ENCODE peak calls at places on chromosome 21, in ten cellular contexts. One of them, this sample, is unnamed.

GRCh38 chr21:26007911-26008579 is 162.5 kb downstream of the APP start:
- DNase-seq in mucosa of descending colon: no peak
- DNase-seq in cardiac muscle cell: no peak
- DNase-seq in GM12864: no peak
- DNase-seq in mammary epithelial cell: no peak
- DNase-seq in heart left ventricle: no peak
- DNase-seq in fibroblast of the aortic adventitia: peak; percentile 41
- DNase-seq in fibroblast of lung: peak; percentile 12
- DNase-seq in HepG2: no peak
- DNase-seq in neural crest cell: no peak
- DNase-seq in this sample: no peak

GRCh38 chr21:20721151-20721550 is 277.1 kb upstream of the NCAM2 start:
- DNase-seq in HepG2: no peak
- DNase-seq in fibroblast of the aortic adventitia: no peak
- DNase-seq in cardiac muscle cell: no peak
- DNase-seq in heart left ventricle: no peak
- DNase-seq in mucosa of descending colon: no peak
- DNase-seq in fibroblast of lung: peak; percentile 50
- DNase-seq in neural crest cell: no peak
- DNase-seq in mammary epithelial cell: no peak
- DNase-seq in GM12864: no peak
- DNase-seq in this sample: no peak

GRCh38 chr21:44085491-44086321 is 21.5 kb upstream of the PWP2 start:
- DNase-seq in fibroblast of lung: no peak
- DNase-seq in GM12864: no peak
- DNase-seq in mucosa of descending colon: no peak
- DNase-seq in neural crest cell: no peak
- DNase-seq in fibroblast of the aortic adventitia: no peak
- DNase-seq in mammary epithelial cell: no peak
- DNase-seq in heart left ventricle: no peak
- DNase-seq in HepG2: no peak
- DNase-seq in cardiac muscle cell: no peak
- DNase-seq in this sample: no peak

GRCh38 chr21:21968810-21969588 is 970.8 kb downstream of the NCAM2 start:
- DNase-seq in fibroblast of the aortic adventitia: no peak
- DNase-seq in mammary epithelial cell: no peak
- DNase-seq in mucosa of descending colon: no peak
- DNase-seq in GM12864: no peak
- DNase-seq in HepG2: no peak
- DNase-seq in neural crest cell: no peak
- DNase-seq in fibroblast of lung: no peak
- DNase-seq in cardiac muscle cell: no peak
- DNase-seq in heart left ventricle: no peak
- DNase-seq in this sample: no peak

GRCh38 chr21:34886554-34887385 is 162.3 kb downstream of the RUNX1 start:
- DNase-seq in fibroblast of lung: no peak
- DNase-seq in neural crest cell: peak; percentile 24
- DNase-seq in fibroblast of the aortic adventitia: no peak
- DNase-seq in mammary epithelial cell: no peak
- DNase-seq in mucosa of descending colon: peak; percentile 67
- DNase-seq in heart left ventricle: peak; percentile 21
- DNase-seq in GM12864: no peak
- DNase-seq in HepG2: no peak
- DNase-seq in cardiac muscle cell: peak; percentile 43
- DNase-seq in this sample: no peak

GRCh38 chr21:44657635-44658183 is at the start of gene KRTAP12-3:
- DNase-seq in fibroblast of lung: no peak
- DNase-seq in heart left ventricle: no peak
- DNase-seq in cardiac muscle cell: no peak
- DNase-seq in fibroblast of the aortic adventitia: no peak
- DNase-seq in mucosa of descending colon: no peak
- DNase-seq in HepG2: no peak
- DNase-seq in GM12864: no peak
- DNase-seq in neural crest cell: no peak
- DNase-seq in mammary epithelial cell: no peak
- DNase-seq in this sample: no peak

GRCh38 chr21:44378646-44379581 is 25.5 kb downstream of the TRPM2 start:
- DNase-seq in heart left ventricle: peak; percentile 4
- DNase-seq in GM12864: no peak
- DNase-seq in fibroblast of the aortic adventitia: no peak
- DNase-seq in cardiac muscle cell: no peak
- DNase-seq in mammary epithelial cell: no peak
- DNase-seq in mucosa of descending colon: no peak
- DNase-seq in fibroblast of lung: no peak
- DNase-seq in HepG2: no peak
- DNase-seq in neural crest cell: no peak
- DNase-seq in this sample: no peak

GRCh38 chr21:35257413-35257812 is 208.3 kb upstream of the RUNX1 start:
- DNase-seq in mammary epithelial cell: peak; percentile 95
- DNase-seq in neural crest cell: no peak
- DNase-seq in GM12864: no peak
- DNase-seq in HepG2: no peak
- DNase-seq in fibroblast of lung: peak; percentile 95
- DNase-seq in heart left ventricle: peak; percentile 32
- DNase-seq in fibroblast of the aortic adventitia: peak; percentile 98
- DNase-seq in cardiac muscle cell: no peak
- DNase-seq in mucosa of descending colon: no peak
- DNase-seq in this sample: peak; percentile 32

GRCh38 chr21:16280731-16281130 is 550.9 kb downstream of the USP25 start:
- DNase-seq in cardiac muscle cell: no peak
- DNase-seq in fibroblast of lung: peak; percentile 57
- DNase-seq in fibroblast of the aortic adventitia: no peak
- DNase-seq in heart left ventricle: no peak
- DNase-seq in neural crest cell: no peak
- DNase-seq in HepG2: no peak
- DNase-seq in mucosa of descending colon: no peak
- DNase-seq in mammary epithelial cell: no peak
- DNase-seq in GM12864: no peak
- DNase-seq in this sample: no peak

GRCh38 chr21:44537930-44538911 is 1.8 kb downstream of the KRTAP10-1 start:
- DNase-seq in heart left ventricle: no peak
- DNase-seq in mammary epithelial cell: no peak
- DNase-seq in mucosa of descending colon: peak; percentile 44
- DNase-seq in fibroblast of the aortic adventitia: no peak
- DNase-seq in fibroblast of lung: no peak
- DNase-seq in GM12864: no peak
- DNase-seq in neural crest cell: no peak
- DNase-seq in HepG2: no peak
- DNase-seq in cardiac muscle cell: no peak
- DNase-seq in this sample: no peak

GRCh38 chr21:14952916-14953315 is 111.9 kb downstream of the NRIP1 start:
- DNase-seq in GM12864: no peak
- DNase-seq in HepG2: no peak
- DNase-seq in neural crest cell: no peak
- DNase-seq in fibroblast of lung: no peak
- DNase-seq in heart left ventricle: no peak
- DNase-seq in cardiac muscle cell: no peak
- DNase-seq in mammary epithelial cell: no peak
- DNase-seq in mucosa of descending colon: no peak
- DNase-seq in fibroblast of the aortic adventitia: no peak
- DNase-seq in this sample: no peak

GRCh38 chr21:34820051-34820450 is 151.3 kb downstream of the CLIC6 start:
- DNase-seq in heart left ventricle: no peak
- DNase-seq in HepG2: no peak
- DNase-seq in fibroblast of lung: no peak
- DNase-seq in neural crest cell: no peak
- DNase-seq in mammary epithelial cell: no peak
- DNase-seq in cardiac muscle cell: no peak
- DNase-seq in GM12864: no peak
- DNase-seq in mucosa of descending colon: no peak
- DNase-seq in fibroblast of the aortic adventitia: no peak
- DNase-seq in this sample: no peak

GRCh38 chr21:17451364-17451869 is 61.4 kb upstream of the CXADR start:
- DNase-seq in mucosa of descending colon: no peak
- DNase-seq in fibroblast of lung: peak; percentile 82
- DNase-seq in neural crest cell: no peak
- DNase-seq in mammary epithelial cell: peak; percentile 76
- DNase-seq in heart left ventricle: no peak
- DNase-seq in HepG2: peak; percentile 28
- DNase-seq in fibroblast of the aortic adventitia: peak; percentile 73
- DNase-seq in GM12864: no peak
- DNase-seq in cardiac muscle cell: no peak
- DNase-seq in this sample: no peak

GRCh38 chr21:33132054-33132453 is 62.1 kb downstream of the OLIG1 start:
- DNase-seq in HepG2: peak; percentile 6
- DNase-seq in fibroblast of lung: no peak
- DNase-seq in mammary epithelial cell: no peak
- DNase-seq in heart left ventricle: no peak
- DNase-seq in GM12864: no peak
- DNase-seq in cardiac muscle cell: no peak
- DNase-seq in mucosa of descending colon: no peak
- DNase-seq in fibroblast of the aortic adventitia: no peak
- DNase-seq in neural crest cell: no peak
- DNase-seq in this sample: no peak
- TF ChIP-seq CTCF in HepG2: no peak
- TF ChIP-seq CTCF in fibroblast of lung: no peak
- TF ChIP-seq CTCF in mammary epithelial cell: no peak
- TF ChIP-seq CTCF in heart left ventricle: no peak
- TF ChIP-seq CTCF in GM12864: peak; percentile 51
- TF ChIP-seq CTCF in cardiac muscle cell: peak; percentile 6
- TF ChIP-seq CTCF in mucosa of descending colon: no peak
- TF ChIP-seq CTCF in fibroblast of the aortic adventitia: peak; percentile 4
- TF ChIP-seq CTCF in neural crest cell: peak; percentile 36
- TF ChIP-seq CTCF in this sample: no peak

DNA sequence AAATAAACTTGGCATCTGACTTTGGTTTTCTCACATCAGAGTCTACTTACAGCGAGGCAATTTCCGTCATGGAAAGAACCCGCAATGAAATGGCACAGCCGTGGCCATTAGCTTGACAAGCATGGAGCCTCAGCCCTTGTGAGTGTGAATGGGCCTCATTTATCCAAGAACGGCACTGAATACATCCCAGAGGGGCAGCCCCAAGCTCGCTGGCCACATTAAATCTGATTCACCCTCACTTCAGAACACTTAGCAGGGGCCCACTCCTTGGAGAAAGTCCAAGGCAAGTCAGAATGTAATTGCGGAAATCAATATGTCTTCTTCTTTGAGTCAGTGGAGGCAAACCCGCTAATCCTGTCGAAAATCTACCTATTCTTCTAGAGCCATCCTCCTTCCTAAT is 64.8 kb downstream of the ERG start:
- DNase-seq in fibroblast of the aortic adventitia: no peak
- DNase-seq in neural crest cell: no peak
- DNase-seq in GM12864: no peak
- DNase-seq in cardiac muscle cell: no peak
- DNase-seq in mammary epithelial cell: no peak
- DNase-seq in HepG2: no peak
- DNase-seq in fibroblast of lung: peak; percentile 49
- DNase-seq in mucosa of descending colon: no peak
- DNase-seq in heart left ventricle: no peak
- DNase-seq in this sample: no peak
- TF ChIP-seq CTCF in fibroblast of the aortic adventitia: no peak
- TF ChIP-seq CTCF in neural crest cell: no peak
- TF ChIP-seq CTCF in GM12864: no peak
- TF ChIP-seq CTCF in cardiac muscle cell: no peak
- TF ChIP-seq CTCF in mammary epithelial cell: no peak
- TF ChIP-seq CTCF in HepG2: no peak
- TF ChIP-seq CTCF in fibroblast of lung: no peak
- TF ChIP-seq CTCF in mucosa of descending colon: no peak
- TF ChIP-seq CTCF in heart left ventricle: no peak
- TF ChIP-seq CTCF in this sample: no peak

GRCh38 chr21:38743772-38744529 is 61.8 kb upstream of the ETS2 start:
- DNase-seq in heart left ventricle: peak; percentile 32
- DNase-seq in fibroblast of lung: no peak
- DNase-seq in GM12864: no peak
- DNase-seq in neural crest cell: no peak
- DNase-seq in mammary epithelial cell: no peak
- DNase-seq in cardiac muscle cell: no peak
- DNase-seq in mucosa of descending colon: no peak
- DNase-seq in fibroblast of the aortic adventitia: no peak
- DNase-seq in HepG2: no peak
- DNase-seq in this sample: peak; percentile 56
- TF ChIP-seq CTCF in heart left ventricle: no peak
- TF ChIP-seq CTCF in fibroblast of lung: no peak
- TF ChIP-seq CTCF in GM12864: no peak
- TF ChIP-seq CTCF in neural crest cell: no peak
- TF ChIP-seq CTCF in mammary epithelial cell: no peak
- TF ChIP-seq CTCF in cardiac muscle cell: no peak
- TF ChIP-seq CTCF in mucosa of descending colon: no peak
- TF ChIP-seq CTCF in fibroblast of the aortic adventitia: no peak
- TF ChIP-seq CTCF in HepG2: no peak
- TF ChIP-seq CTCF in this sample: no peak

GRCh38 chr21:36854391-36854790 is 112.1 kb downstream of the HLCS start:
- DNase-seq in fibroblast of the aortic adventitia: no peak
- DNase-seq in neural crest cell: peak; percentile 69
- DNase-seq in fibroblast of lung: no peak
- DNase-seq in cardiac muscle cell: peak; percentile 79
- DNase-seq in HepG2: peak; percentile 52
- DNase-seq in GM12864: no peak
- DNase-seq in mucosa of descending colon: no peak
- DNase-seq in mammary epithelial cell: no peak
- DNase-seq in heart left ventricle: peak; percentile 32
- DNase-seq in this sample: no peak
- TF ChIP-seq CTCF in fibroblast of the aortic adventitia: peak; percentile 49
- TF ChIP-seq CTCF in neural crest cell: peak; percentile 74
- TF ChIP-seq CTCF in fibroblast of lung: peak; percentile 34
- TF ChIP-seq CTCF in cardiac muscle cell: peak; percentile 65
- TF ChIP-seq CTCF in HepG2: peak; percentile 81
- TF ChIP-seq CTCF in GM12864: peak; percentile 73
- TF ChIP-seq CTCF in mucosa of descending colon: peak; percentile 29
- TF ChIP-seq CTCF in mammary epithelial cell: peak; percentile 45
- TF ChIP-seq CTCF in heart left ventricle: peak; percentile 61
- TF ChIP-seq CTCF in this sample: no peak

GRCh38 chr21:39022901-39023693 is 160.2 kb downstream of the PSMG1 start:
- DNase-seq in GM12864: no peak
- DNase-seq in neural crest cell: no peak
- DNase-seq in mammary epithelial cell: no peak
- DNase-seq in fibroblast of the aortic adventitia: peak; percentile 62
- DNase-seq in cardiac muscle cell: peak; percentile 70
- DNase-seq in mucosa of descending colon: peak; percentile 58
- DNase-seq in fibroblast of lung: peak; percentile 78
- DNase-seq in HepG2: peak; percentile 37
- DNase-seq in heart left ventricle: peak; percentile 81
- DNase-seq in this sample: peak; percentile 59
- TF ChIP-seq CTCF in GM12864: peak; percentile 13
- TF ChIP-seq CTCF in neural crest cell: peak; percentile 21
- TF ChIP-seq CTCF in mammary epithelial cell: peak; percentile 4
- TF ChIP-seq CTCF in fibroblast of the aortic adventitia: peak; percentile 34
- TF ChIP-seq CTCF in cardiac muscle cell: peak; percentile 41
- TF ChIP-seq CTCF in mucosa of descending colon: no peak
- TF ChIP-seq CTCF in fibroblast of lung: peak; percentile 23
- TF ChIP-seq CTCF in HepG2: peak; percentile 46
- TF ChIP-seq CTCF in heart left ventricle: no peak
- TF ChIP-seq CTCF in this sample: no peak

GRCh38 chr21:31142600-31142999 is 104.3 kb upstream of the KRTAP19-8 start:
- DNase-seq in fibroblast of lung: no peak
- DNase-seq in heart left ventricle: no peak
- DNase-seq in mucosa of descending colon: no peak
- DNase-seq in HepG2: no peak
- DNase-seq in fibroblast of the aortic adventitia: no peak
- DNase-seq in neural crest cell: no peak
- DNase-seq in GM12864: no peak
- DNase-seq in cardiac muscle cell: no peak
- DNase-seq in mammary epithelial cell: no peak
- DNase-seq in this sample: no peak
- TF ChIP-seq CTCF in fibroblast of lung: no peak
- TF ChIP-seq CTCF in heart left ventricle: no peak
- TF ChIP-seq CTCF in mucosa of descending colon: no peak
- TF ChIP-seq CTCF in HepG2: no peak
- TF ChIP-seq CTCF in fibroblast of the aortic adventitia: no peak
- TF ChIP-seq CTCF in neural crest cell: no peak
- TF ChIP-seq CTCF in GM12864: peak; percentile 49
- TF ChIP-seq CTCF in cardiac muscle cell: no peak
- TF ChIP-seq CTCF in mammary epithelial cell: no peak
- TF ChIP-seq CTCF in this sample: no peak

GRCh38 chr21:45750924-45751323 is 107.4 kb downstream of the PCBP3 start:
- DNase-seq in GM12864: no peak
- DNase-seq in neural crest cell: no peak
- DNase-seq in cardiac muscle cell: no peak
- DNase-seq in fibroblast of the aortic adventitia: no peak
- DNase-seq in fibroblast of lung: no peak
- DNase-seq in mucosa of descending colon: no peak
- DNase-seq in heart left ventricle: no peak
- DNase-seq in mammary epithelial cell: no peak
- DNase-seq in HepG2: no peak
- DNase-seq in this sample: no peak
- TF ChIP-seq CTCF in GM12864: no peak
- TF ChIP-seq CTCF in neural crest cell: no peak
- TF ChIP-seq CTCF in cardiac muscle cell: no peak
- TF ChIP-seq CTCF in fibroblast of the aortic adventitia: no peak
- TF ChIP-seq CTCF in fibroblast of lung: no peak
- TF ChIP-seq CTCF in mucosa of descending colon: no peak
- TF ChIP-seq CTCF in heart left ventricle: no peak
- TF ChIP-seq CTCF in mammary epithelial cell: no peak
- TF ChIP-seq CTCF in HepG2: no peak
- TF ChIP-seq CTCF in this sample: no peak